ENCODE peak calls at places on chromosomes 3 and 15, in eight cellular contexts. One of them, this sample, is unnamed.
A peak's percentile ranks its signal among the peaks of the same experiment; 100 is the strongest.

GRCh38 chr15:48449734-48450133 is 118.5 kb downstream of the DUT start:
- DNase-seq in progenitor cell of endocrine pancreas: no peak
- DNase-seq in GM13976: no peak
- DNase-seq in glutamatergic neuron: no peak
- DNase-seq in SJSA1: no peak
- DNase-seq in HS-27A: no peak
- DNase-seq in activated naive CD4-positive, alpha-beta T cell treated with Interleukin-2 at 50 U/mL for 16 hours: no peak
- DNase-seq in cerebellar cortex: no peak
- DNase-seq in this sample: no peak

GRCh38 chr3:48614044-48614443 is 4.6 kb upstream of the UQCRC1 start:
- DNase-seq in HS-27A: no peak
- DNase-seq in cerebellar cortex: no peak
- DNase-seq in activated naive CD4-positive, alpha-beta T cell treated with Interleukin-2 at 50 U/mL for 16 hours: no peak
- DNase-seq in progenitor cell of endocrine pancreas: no peak
- DNase-seq in GM13976: no peak
- DNase-seq in glutamatergic neuron: no peak
- DNase-seq in SJSA1: no peak
- DNase-seq in this sample: no peak

GRCh38 chr3:127796751-127797150 is 25.6 kb downstream of the MGLL start:
- DNase-seq in progenitor cell of endocrine pancreas: no peak
- DNase-seq in glutamatergic neuron: peak; percentile 64
- DNase-seq in SJSA1: no peak
- DNase-seq in activated naive CD4-positive, alpha-beta T cell treated with Interleukin-2 at 50 U/mL for 16 hours: no peak
- DNase-seq in GM13976: no peak
- DNase-seq in HS-27A: no peak
- DNase-seq in cerebellar cortex: no peak
- DNase-seq in this sample: no peak

GRCh38 chr3:184577546-184577945 is 16.0 kb downstream of the EPHB3 start:
- DNase-seq in glutamatergic neuron: no peak
- DNase-seq in HS-27A: no peak
- DNase-seq in cerebellar cortex: no peak
- DNase-seq in GM13976: no peak
- DNase-seq in SJSA1: no peak
- DNase-seq in activated naive CD4-positive, alpha-beta T cell treated with Interleukin-2 at 50 U/mL for 16 hours: no peak
- DNase-seq in progenitor cell of endocrine pancreas: no peak
- DNase-seq in this sample: no peak

GRCh38 chr3:22959593-22959992 is 243.5 kb upstream of the UBE2E2 start:
- DNase-seq in activated naive CD4-positive, alpha-beta T cell treated with Interleukin-2 at 50 U/mL for 16 hours: no peak
- DNase-seq in HS-27A: no peak
- DNase-seq in progenitor cell of endocrine pancreas: no peak
- DNase-seq in GM13976: peak; percentile 48
- DNase-seq in glutamatergic neuron: no peak
- DNase-seq in cerebellar cortex: peak; percentile 11
- DNase-seq in SJSA1: no peak
- DNase-seq in this sample: no peak

GRCh38 chr3:171875923-171876412 is 32.8 kb downstream of the TMEM212 start:
- DNase-seq in HS-27A: peak; percentile 62
- DNase-seq in SJSA1: peak; percentile 76
- DNase-seq in progenitor cell of endocrine pancreas: no peak
- DNase-seq in cerebellar cortex: no peak
- DNase-seq in glutamatergic neuron: no peak
- DNase-seq in GM13976: no peak
- DNase-seq in activated naive CD4-positive, alpha-beta T cell treated with Interleukin-2 at 50 U/mL for 16 hours: no peak
- DNase-seq in this sample: no peak

GRCh38 chr3:122679085-122679466 is 1.6 kb upstream of the PARP14 start:
- DNase-seq in progenitor cell of endocrine pancreas: peak; percentile 58
- DNase-seq in HS-27A: no peak
- DNase-seq in cerebellar cortex: peak; percentile 73
- DNase-seq in activated naive CD4-positive, alpha-beta T cell treated with Interleukin-2 at 50 U/mL for 16 hours: peak; percentile 85
- DNase-seq in SJSA1: peak; percentile 77
- DNase-seq in glutamatergic neuron: peak; percentile 72
- DNase-seq in GM13976: peak; percentile 55
- DNase-seq in this sample: peak; percentile 77

GRCh38 chr3:53384465-53385277 is 37.3 kb upstream of the DCP1A start:
- DNase-seq in activated naive CD4-positive, alpha-beta T cell treated with Interleukin-2 at 50 U/mL for 16 hours: no peak
- DNase-seq in cerebellar cortex: no peak
- DNase-seq in HS-27A: no peak
- DNase-seq in progenitor cell of endocrine pancreas: no peak
- DNase-seq in GM13976: no peak
- DNase-seq in glutamatergic neuron: no peak
- DNase-seq in SJSA1: no peak
- DNase-seq in this sample: no peak

GRCh38 chr3:149623819-149624218 is 34.0 kb downstream of the WWTR1 start:
- DNase-seq in progenitor cell of endocrine pancreas: no peak
- DNase-seq in glutamatergic neuron: no peak
- DNase-seq in cerebellar cortex: no peak
- DNase-seq in GM13976: no peak
- DNase-seq in HS-27A: no peak
- DNase-seq in activated naive CD4-positive, alpha-beta T cell treated with Interleukin-2 at 50 U/mL for 16 hours: no peak
- DNase-seq in SJSA1: no peak
- DNase-seq in this sample: no peak

GRCh38 chr15:58555168-58556027 is 123.6 kb downstream of the LIPC start:
- DNase-seq in progenitor cell of endocrine pancreas: no peak
- DNase-seq in SJSA1: no peak
- DNase-seq in GM13976: no peak
- DNase-seq in activated naive CD4-positive, alpha-beta T cell treated with Interleukin-2 at 50 U/mL for 16 hours: no peak
- DNase-seq in cerebellar cortex: no peak
- DNase-seq in glutamatergic neuron: peak; percentile 64
- DNase-seq in HS-27A: no peak
- DNase-seq in this sample: no peak

GRCh38 chr3:10601131-10601856 is 95.9 kb upstream of the ATP2B2 start:
- DNase-seq in activated naive CD4-positive, alpha-beta T cell treated with Interleukin-2 at 50 U/mL for 16 hours: no peak
- DNase-seq in GM13976: no peak
- DNase-seq in HS-27A: no peak
- DNase-seq in cerebellar cortex: no peak
- DNase-seq in glutamatergic neuron: no peak
- DNase-seq in SJSA1: no peak
- DNase-seq in progenitor cell of endocrine pancreas: no peak
- DNase-seq in this sample: no peak

GRCh38 chr3:168426196-168426595 is 330.5 kb upstream of the GOLIM4 start:
- DNase-seq in HS-27A: peak; percentile 70
- DNase-seq in SJSA1: no peak
- DNase-seq in GM13976: no peak
- DNase-seq in progenitor cell of endocrine pancreas: no peak
- DNase-seq in cerebellar cortex: no peak
- DNase-seq in activated naive CD4-positive, alpha-beta T cell treated with Interleukin-2 at 50 U/mL for 16 hours: no peak
- DNase-seq in glutamatergic neuron: no peak
- DNase-seq in this sample: no peak

GRCh38 chr3:117532268-117532667 is 822.7 kb downstream of the TUSC7 start:
- DNase-seq in cerebellar cortex: no peak
- DNase-seq in GM13976: no peak
- DNase-seq in activated naive CD4-positive, alpha-beta T cell treated with Interleukin-2 at 50 U/mL for 16 hours: no peak
- DNase-seq in progenitor cell of endocrine pancreas: no peak
- DNase-seq in HS-27A: no peak
- DNase-seq in glutamatergic neuron: no peak
- DNase-seq in SJSA1: no peak
- DNase-seq in this sample: no peak

GRCh38 chr15:69045810-69046209 is 31.3 kb downstream of the NOX5 start:
- DNase-seq in GM13976: no peak
- DNase-seq in SJSA1: no peak
- DNase-seq in cerebellar cortex: no peak
- DNase-seq in glutamatergic neuron: no peak
- DNase-seq in activated naive CD4-positive, alpha-beta T cell treated with Interleukin-2 at 50 U/mL for 16 hours: no peak
- DNase-seq in progenitor cell of endocrine pancreas: no peak
- DNase-seq in HS-27A: no peak
- DNase-seq in this sample: peak; percentile 35

GRCh38 chr3:30610702-30611410 is 4.5 kb downstream of the TGFBR2 start:
- DNase-seq in GM13976: no peak
- DNase-seq in SJSA1: no peak
- DNase-seq in progenitor cell of endocrine pancreas: no peak
- DNase-seq in HS-27A: no peak
- DNase-seq in cerebellar cortex: no peak
- DNase-seq in glutamatergic neuron: no peak
- DNase-seq in activated naive CD4-positive, alpha-beta T cell treated with Interleukin-2 at 50 U/mL for 16 hours: no peak
- DNase-seq in this sample: no peak

GRCh38 chr3:132660056-132660744 is at the start of gene UBA5:
- DNase-seq in activated naive CD4-positive, alpha-beta T cell treated with Interleukin-2 at 50 U/mL for 16 hours: peak; percentile 80
- DNase-seq in HS-27A: peak; percentile 53
- DNase-seq in GM13976: peak; percentile 86
- DNase-seq in progenitor cell of endocrine pancreas: peak; percentile 24
- DNase-seq in cerebellar cortex: peak; percentile 70
- DNase-seq in glutamatergic neuron: peak; percentile 70
- DNase-seq in SJSA1: peak; percentile 62
- DNase-seq in this sample: peak; percentile 48

GRCh38 chr3:193665370-193665989 is 72.5 kb downstream of the OPA1 start:
- DNase-seq in SJSA1: no peak
- DNase-seq in activated naive CD4-positive, alpha-beta T cell treated with Interleukin-2 at 50 U/mL for 16 hours: no peak
- DNase-seq in glutamatergic neuron: no peak
- DNase-seq in cerebellar cortex: peak; percentile 25
- DNase-seq in progenitor cell of endocrine pancreas: no peak
- DNase-seq in HS-27A: no peak
- DNase-seq in GM13976: no peak
- DNase-seq in this sample: no peak

GRCh38 chr15:98667521-98668179 is 19.3 kb downstream of the IGF1R start:
- DNase-seq in SJSA1: no peak
- DNase-seq in glutamatergic neuron: no peak
- DNase-seq in HS-27A: no peak
- DNase-seq in cerebellar cortex: no peak
- DNase-seq in progenitor cell of endocrine pancreas: no peak
- DNase-seq in activated naive CD4-positive, alpha-beta T cell treated with Interleukin-2 at 50 U/mL for 16 hours: no peak
- DNase-seq in GM13976: no peak
- DNase-seq in this sample: no peak

GRCh38 chr3:147872568-147872967 is 463.4 kb downstream of the ZIC1 start:
- DNase-seq in cerebellar cortex: no peak
- DNase-seq in SJSA1: no peak
- DNase-seq in progenitor cell of endocrine pancreas: no peak
- DNase-seq in GM13976: no peak
- DNase-seq in activated naive CD4-positive, alpha-beta T cell treated with Interleukin-2 at 50 U/mL for 16 hours: no peak
- DNase-seq in glutamatergic neuron: no peak
- DNase-seq in HS-27A: no peak
- DNase-seq in this sample: no peak

This sample was measured in neural crest cell.